ENCODE peak calls at places on chromosome 2, in five cellular contexts. Y, E, M, Q and F are unnamed samples.

GRCh38 chr2:12170151-12170550 is 423.7 kb downstream of the LPIN1 start:
- DNase-seq in E (no peak), Q (no peak), Y (no peak), M (no peak), F (no peak)

GRCh38 chr2:168571061-168571460 is 115.0 kb downstream of the CERS6 start:
- DNase-seq in M (no peak), E (no peak), Y (peak; percentile 55), Q (no peak), F (no peak)

GRCh38 chr2:173590278-173590811 is 235.7 kb downstream of the CDCA7 start:
- DNase-seq in E (peak; percentile 23), Q (peak; percentile 67), Y (peak; percentile 99), M (no peak), F (no peak)

GRCh38 chr2:167140767-167141166 is 252.5 kb downstream of the XIRP2 start:
- DNase-seq in E (no peak), Y (peak; percentile 98), Q (no peak), M (no peak), F (no peak)

GRCh38 chr2:145484443-145485086 is 964.6 kb upstream of the ZEB2 start:
- DNase-seq in Y (peak; percentile 84), M (no peak), Q (no peak), E (no peak), F (no peak)

GRCh38 chr2:164458801-164459200 is 162.5 kb downstream of the GRB14 start:
- DNase-seq in E (no peak), Y (no peak), Q (no peak), M (no peak), F (no peak)

GRCh38 chr2:120934891-120935338 is 199.2 kb downstream of the GLI2 start:
- DNase-seq in M (no peak), Y (peak; percentile 82), Q (no peak), E (peak; percentile 48), F (no peak)

GRCh38 chr2:134261398-134262131 is 7.7 kb downstream of the MGAT5 start:
- DNase-seq in E (no peak), Y (no peak), Q (no peak), M (no peak), F (no peak)

GRCh38 chr2:226411727-226412360 is 387.8 kb downstream of the IRS1 start:
- DNase-seq in M (no peak), E (no peak), Y (peak; percentile 93), Q (no peak), F (no peak)

GRCh38 chr2:178513876-178514275 is 33.6 kb downstream of the PLEKHA3 start:
- DNase-seq in M (no peak), Y (peak; percentile 20), E (no peak), Q (no peak), F (no peak)

GRCh38 chr2:215833531-215834162 is 179.7 kb downstream of the MREG start:
- DNase-seq in E (peak; percentile 26), Q (no peak), M (no peak), Y (peak; percentile 71), F (no peak)

GRCh38 chr2:46096272-46096671 is 200.9 kb upstream of the EPAS1 start:
- DNase-seq in M (no peak), Q (no peak), Y (no peak), E (no peak), F (no peak)

GRCh38 chr2:219072741-219073140 is 12.0 kb upstream of the IHH start:
- DNase-seq in M (no peak), Q (no peak), E (no peak), Y (no peak), F (no peak)

GRCh38 chr2:143219266-143219665 is 90.0 kb downstream of the ARHGAP15 start:
- DNase-seq in M (no peak), E (no peak), Q (no peak), Y (no peak), F (no peak)

GRCh38 chr2:133766164-133766832 is 198.0 kb upstream of the NCKAP5 start:
- DNase-seq in E (no peak), M (no peak), Q (no peak), Y (no peak), F (no peak)

GRCh38 chr2:215764441-215765048 is 248.8 kb downstream of the MREG start:
- DNase-seq in E (no peak), Q (no peak), M (no peak), Y (peak; percentile 94), F (no peak)

GRCh38 chr2:102106133-102106556 is 36.4 kb upstream of the IL1R1 start:
- DNase-seq in Y (no peak), E (no peak), Q (no peak), M (no peak), F (no peak)

GRCh38 chr2:122132292-122132691 is 376.8 kb downstream of the TSN start:
- DNase-seq in Y (peak; percentile 14), M (no peak), E (no peak), Q (no peak), F (no peak)

GRCh38 chr2:69693472-69694450 is 48.2 kb upstream of the ANXA4 start:
- DNase-seq in Y (no peak), Q (no peak), E (no peak), M (peak; percentile 73), F (no peak)

GRCh38 chr2:84959494-84960156 is 11.3 kb upstream of the KCMF1 start:
- DNase-seq in Y (peak; percentile 30), M (no peak), Q (no peak), E (no peak), F (no peak)

GRCh38 chr2:160735696-160736095 is 242.1 kb upstream of the RBMS1 start:
- DNase-seq in E (no peak), M (no peak), Q (no peak), Y (no peak), F (no peak)

GRCh38 chr2:145374165-145374564 is 854.2 kb upstream of the ZEB2 start:
- DNase-seq in E (no peak), Y (no peak), Q (no peak), M (no peak), F (no peak)

DNA sequence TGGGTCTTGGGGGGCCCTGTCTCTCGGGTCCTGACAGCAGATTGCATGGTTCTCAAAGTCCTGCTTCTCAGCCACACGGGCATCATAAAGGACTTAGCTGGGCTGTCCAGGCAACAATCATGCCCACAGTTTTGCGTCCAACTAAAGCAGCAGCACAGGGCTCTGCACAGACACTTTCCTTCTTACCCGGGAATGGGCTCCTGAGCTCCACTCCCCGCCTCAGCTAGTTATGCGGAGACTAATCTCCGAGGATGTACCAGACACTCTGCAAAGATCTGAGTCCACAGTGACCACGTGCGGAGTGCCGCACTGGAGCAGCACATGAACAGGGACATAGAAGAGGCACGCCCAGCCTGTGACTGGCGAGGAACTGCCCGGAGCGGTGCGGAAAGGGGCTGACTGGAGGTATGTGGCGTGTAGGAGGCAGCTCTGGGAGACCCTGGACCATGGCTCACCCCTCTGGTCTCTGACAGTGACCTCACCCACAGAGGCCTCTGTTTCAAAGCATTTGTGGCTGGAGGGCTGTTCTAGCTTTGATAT is 270.0 kb downstream of the HDAC4 start:
- DNase-seq in Q (no peak), M (no peak), Y (no peak), E (no peak), F (no peak)
- H3K27ac ChIP-seq in Q (no peak overlapping the region), M (no peak overlapping the region), Y (no peak overlapping the region), E (no peak overlapping the region), F (peak overlapping the region; percentile 65)

DNA sequence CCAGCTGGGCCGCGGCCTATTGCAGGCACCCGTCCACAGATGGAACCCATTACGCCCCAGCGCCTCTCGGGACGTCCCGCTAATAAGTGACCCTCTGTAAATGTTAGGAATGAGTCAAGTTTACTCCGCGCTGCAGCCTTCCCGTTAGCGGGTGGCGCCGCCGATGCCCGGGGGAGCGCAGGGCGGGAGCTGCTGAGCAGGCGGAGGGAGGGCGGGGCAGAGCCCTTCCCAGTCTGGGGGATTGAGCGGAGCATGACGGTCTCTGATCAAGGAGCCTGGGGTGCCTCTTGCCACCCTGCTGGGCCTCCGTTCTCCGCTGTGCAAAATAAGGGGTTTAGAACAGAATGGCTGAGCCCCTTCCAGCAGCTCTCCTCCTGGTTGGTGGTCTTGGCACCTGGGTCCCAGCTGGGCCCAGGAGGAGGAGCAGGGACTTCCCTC is 10.5 kb downstream of the CROCC2 start:
- DNase-seq in Q (peak; percentile 68), Y (no peak), E (peak; percentile 94), M (peak; percentile 43), F (no peak)
- H3K27ac ChIP-seq in Q (no peak overlapping the region), Y (no peak overlapping the region), E (peak overlapping the region; percentile 68), M (no peak overlapping the region), F (no peak overlapping the region)

DNA sequence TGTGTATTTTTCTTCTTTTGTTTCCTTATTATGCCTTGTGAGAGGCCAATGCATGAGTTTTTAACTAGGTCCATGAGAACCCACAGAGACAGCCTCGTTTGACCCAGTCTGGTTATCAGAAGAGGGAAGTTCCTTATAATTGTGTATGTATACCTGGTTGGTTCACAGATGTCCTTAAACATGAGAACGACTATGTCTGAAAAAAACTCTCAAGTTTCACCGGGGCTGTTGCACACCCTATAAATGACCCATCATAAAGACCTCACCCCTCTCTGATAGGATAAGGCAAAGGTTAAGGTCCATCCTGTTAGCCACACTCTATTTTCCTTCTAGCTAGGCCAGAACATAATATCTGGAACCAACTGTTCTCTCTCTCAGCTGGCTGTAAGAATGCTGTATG is 42.7 kb upstream of the MSH2 start:
- DNase-seq in M (no peak), Q (no peak), Y (no peak), E (no peak), F (no peak)
- H3K27ac ChIP-seq in M (no peak overlapping the region), Q (no peak overlapping the region), Y (no peak overlapping the region), E (no peak overlapping the region), F (no peak overlapping the region)

DNA sequence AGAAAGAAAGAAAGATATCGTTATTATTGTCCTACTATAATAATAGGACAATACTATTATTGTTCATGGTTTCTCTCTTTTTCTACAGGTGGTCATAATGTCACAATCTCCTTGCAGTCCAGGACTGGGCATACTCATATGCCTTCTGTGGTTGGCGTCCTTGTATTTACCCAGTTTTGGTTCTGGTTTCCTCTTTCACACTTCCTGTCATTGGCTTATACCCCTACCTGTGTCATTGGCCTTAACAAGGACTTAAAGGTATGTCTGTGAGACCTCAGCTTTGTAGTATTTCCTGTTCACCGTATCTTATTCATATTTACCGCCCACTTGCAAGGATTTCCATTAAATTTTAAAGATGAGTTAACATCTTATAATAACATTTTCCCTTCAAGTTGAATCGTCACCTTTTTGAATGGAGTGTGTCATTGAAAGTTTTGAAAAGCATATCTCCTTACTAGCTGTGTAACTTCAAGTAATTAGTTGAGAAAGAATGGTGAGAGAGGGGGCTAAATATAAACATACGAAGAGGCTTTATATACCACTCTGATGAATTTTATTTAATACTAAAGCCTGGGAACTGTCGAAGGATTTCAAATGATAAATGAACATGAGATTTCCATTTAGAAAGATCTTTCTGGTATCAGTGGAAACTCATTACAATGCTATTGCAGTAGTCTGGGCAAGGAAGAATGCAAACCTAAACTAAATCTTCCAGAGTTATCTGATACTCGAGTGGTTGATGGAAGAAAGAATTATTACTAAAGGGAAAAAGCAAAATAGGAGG is 36.6 kb upstream of the HTR2B start:
- DNase-seq in E (no peak), Q (no peak), Y (no peak), M (no peak), F (no peak)
- H3K27ac ChIP-seq in E (no peak overlapping the region), Q (peak overlapping the region; percentile 14), Y (no peak overlapping the region), M (no peak overlapping the region), F (no peak overlapping the region)

GRCh38 chr2:47119001-47119400 is 36.1 kb downstream of the STPG4 start:
- DNase-seq in E (no peak), Q (no peak), M (no peak), Y (peak; percentile 25), F (no peak)
- H3K27ac ChIP-seq in E (no peak overlapping the region), Q (no peak overlapping the region), M (no peak overlapping the region), Y (no peak overlapping the region), F (no peak overlapping the region)

GRCh38 chr2:105437708-105438103 is 38.9 kb upstream of the FHL2 start:
- DNase-seq in M (no peak), Q (no peak), E (no peak), Y (no peak), F (no peak)
- H3K27ac ChIP-seq in M (no peak overlapping the region), Q (peak overlapping the region; percentile 94), E (no peak overlapping the region), Y (no peak overlapping the region), F (no peak overlapping the region)